ENCODE peak calls at places on chromosomes 16 and 17, in seven cellular contexts. M is EH; A is PC-9; I is RKO; T is adipocyte; F is activated CD4-positive, alpha-beta T cell treated with anti-CD3 and anti-CD28 coated beads for 48 hours; L is AG08395. E is an unnamed sample.

GRCh38 chr17:40615295-40615988 is 32.2 kb downstream of the SMARCE1 start:
- DNase-seq in L (peak), M (peak), F (no peak), A (peak), I (peak), T (no peak), E (peak)

GRCh38 chr16:16120382-16121184 is 102.7 kb downstream of the ABCC6 start:
- DNase-seq in T (no peak), L (no peak), F (no peak), M (no peak), A (no peak), I (no peak), E (no peak)

GRCh38 chr17:7582401-7583252 is 1.0 kb upstream of the MPDU1 start:
- DNase-seq in A (no peak), F (no peak), I (peak), M (no peak), T (no peak), L (no peak), E (no peak)

GRCh38 chr17:66337866-66338472 is 35.6 kb downstream of the PRKCA start:
- DNase-seq in M (no peak), T (no peak), F (no peak), A (no peak), I (no peak), L (no peak), E (peak)

GRCh38 chr16:51031598-51031997 is 119.5 kb downstream of the SALL1 start:
- DNase-seq in I (no peak), M (no peak), T (no peak), A (no peak), L (no peak), F (no peak), E (no peak)

GRCh38 chr17:83195330-83196087 is 116.1 kb downstream of the METRNL start:
- DNase-seq in L (peak), A (peak), T (peak), I (no peak), F (peak), M (peak), E (no peak)

GRCh38 chr16:67158637-67159600 is 790 bp downstream of the TRADD start:
- DNase-seq in L (no peak), F (peak), I (peak), T (peak), A (peak), M (peak), E (no peak)

GRCh38 chr17:75465039-75465438 is 8.6 kb downstream of the TMEM94 start:
- DNase-seq in I (no peak), A (no peak), F (no peak), L (no peak), M (no peak), T (no peak), E (no peak)

GRCh38 chr16:25124503-25124902 is 13.0 kb downstream of the LCMT1 start:
- DNase-seq in I (no peak), F (no peak), T (no peak), M (no peak), A (no peak), L (no peak), E (peak)

GRCh38 chr17:36608794-36609497 is 7.6 kb downstream of the MRM1 start:
- DNase-seq in A (no peak), I (peak), M (peak), T (peak), F (peak), L (peak), E (peak)

GRCh38 chr16:69483611-69484010 is 59.2 kb downstream of the CYB5B start:
- DNase-seq in F (no peak), L (no peak), I (no peak), T (no peak), A (no peak), M (no peak), E (no peak)

GRCh38 chr17:81039854-81040758 is 5.2 kb downstream of the BAIAP2 start:
- DNase-seq in T (peak), F (no peak), M (peak), A (peak), L (peak), I (no peak), E (no peak)

GRCh38 chr17:11535231-11535630 is 63.0 kb upstream of the DNAH9 start:
- DNase-seq in T (no peak), L (no peak), I (no peak), M (no peak), A (no peak), F (no peak), E (no peak)

GRCh38 chr16:79139799-79140198 is 460.7 kb downstream of the MAF start:
- DNase-seq in M (no peak), I (no peak), A (no peak), T (no peak), F (no peak), L (no peak), E (no peak)

GRCh38 chr17:55683554-55684315 is 38.9 kb downstream of the TMEM100 start:
- DNase-seq in A (no peak), L (no peak), T (no peak), I (no peak), F (no peak), M (no peak), E (no peak)

GRCh38 chr16:46743232-46743719 is 4.9 kb downstream of the MYLK3 start:
- DNase-seq in M (peak), L (peak), I (no peak), T (no peak), F (no peak), A (no peak), E (peak)

GRCh38 chr16:397135-397661 is at the start of gene NME4:
- DNase-seq in M (peak), F (peak), T (peak), L (peak), I (no peak), A (no peak), E (no peak)

GRCh38 chr17:77736207-77736600 is 222.3 kb upstream of the TNRC6C start:
- DNase-seq in F (no peak), L (no peak), T (no peak), I (no peak), A (no peak), M (peak), E (no peak)

GRCh38 chr17:81197409-81197795 is 25.4 kb downstream of the CEP131 start:
- DNase-seq in T (no peak), L (no peak), I (no peak), M (no peak), F (no peak), A (no peak), E (no peak)

GRCh38 chr17:47066095-47066494 is 87.0 kb upstream of the RPRML start:
- DNase-seq in F (no peak), L (no peak), I (no peak), M (no peak), T (no peak), A (no peak), E (no peak)

GRCh38 chr17:61635913-61636432 is 45.0 kb upstream of the NACA2 start:
- DNase-seq in A (peak), M (peak), L (peak), F (peak), I (peak), T (peak), E (peak)

GRCh38 chr17:12395733-12396354 is 269.8 kb upstream of the MYOCD start:
- DNase-seq in A (no peak), L (no peak), I (peak), T (peak), M (peak), F (peak), E (no peak)

GRCh38 chr17:74748279-74748528 is 224 bp upstream of the NHERF1 start:
- DNase-seq in I (no peak), M (no peak), T (no peak), A (peak), L (no peak), F (no peak), E (no peak)

GRCh38 chr16:80117731-80118130 is 423.1 kb upstream of the DYNLRB2 start:
- DNase-seq in T (no peak), L (no peak), M (no peak), A (no peak), I (no peak), F (no peak), E (no peak)

GRCh38 chr16:84603115-84603816 is 14.6 kb downstream of the COTL1 start:
- DNase-seq in L (peak), A (peak), I (peak), T (peak), M (peak), F (peak), E (peak)

GRCh38 chr17:78736526-78737079 is 45.5 kb downstream of the CYTH1 start:
- DNase-seq in I (no peak), M (no peak), F (peak), A (peak), T (no peak), L (no peak), E (peak)

GRCh38 chr17:8163978-8164814 is 1.4 kb upstream of the VAMP2 start:
- DNase-seq in L (peak), F (peak), A (peak), T (peak), I (no peak), M (peak), E (peak)

GRCh38 chr16:78381060-78381459 is 281.6 kb downstream of the WWOX start:
- DNase-seq in I (no peak), L (no peak), T (no peak), A (no peak), M (no peak), F (no peak), E (no peak)

GRCh38 chr16:66357523-66357928 is 9.0 kb upstream of the CDH5 start:
- DNase-seq in M (peak), L (peak), T (peak), F (peak), I (peak), A (peak), E (peak)

GRCh38 chr16:8571061-8571596 is 19.2 kb downstream of the TMEM114 start:
- DNase-seq in I (no peak), F (no peak), T (peak), M (peak), L (peak), A (no peak), E (peak)

GRCh38 chr17:5661486-5662125 is 77.3 kb upstream of the NLRP1 start:
- DNase-seq in A (no peak), T (no peak), I (no peak), L (no peak), F (no peak), M (no peak), E (no peak)

GRCh38 chr16:84227548-84227947 is 12.3 kb downstream of the KCNG4 start:
- DNase-seq in F (no peak), I (no peak), L (no peak), A (no peak), T (no peak), M (no peak), E (no peak)